ENCODE peak calls at places on chromosomes 7 and 10, in five cellular contexts. Y is amniotic epithelial cell; G is fibroblast of the conjunctiva; K is HTR-8/SVneo; X is activated gamma-delta T cell treated with anti-CD3 and anti-CD28 coated beads, Interleukin-2, amount 50 U/mL, for 16 hours. R is an unnamed sample.
A peak's percentile ranks its signal among the peaks of the same experiment; 100 is the strongest.

GRCh38 chr7:83347836-83348482 is 185.3 kb upstream of the PCLO start:
- DNase-seq in Y (peak; percentile 89), G (peak; percentile 26), K (peak; percentile 23), X (no peak), R (peak; percentile 87)

GRCh38 chr10:72297281-72297967 is 23.7 kb downstream of the DDIT4 start:
- DNase-seq in Y (peak; percentile 99), G (peak; percentile 75), K (no peak), X (peak; percentile 92), R (peak; percentile 99)

GRCh38 chr7:143148651-143149050 is 16.8 kb downstream of the PIP start:
- DNase-seq in Y (no peak), G (no peak), K (no peak), X (no peak), R (no peak)

GRCh38 chr7:41047789-41048191 is 655.1 kb downstream of the INHBA start:
- DNase-seq in Y (no peak), G (no peak), K (no peak), X (no peak), R (peak; percentile 57)

GRCh38 chr10:128036011-128036615 is 90.1 kb downstream of the MKI67 start:
- DNase-seq in Y (no peak), G (no peak), K (no peak), X (no peak), R (no peak)

GRCh38 chr7:129828078-129828762 is 124.5 kb downstream of the UBE2H start:
- DNase-seq in Y (no peak), G (no peak), K (no peak), X (no peak), R (no peak)

GRCh38 chr7:20217193-20217948 is at the start of gene MACC1:
- DNase-seq in Y (no peak), G (no peak), K (no peak), X (no peak), R (no peak)

GRCh38 chr10:70347321-70347720 is 35.1 kb downstream of the LRRC20 start:
- DNase-seq in Y (no peak), G (no peak), K (no peak), X (no peak), R (no peak)

GRCh38 chr10:119378737-119379067 is 163.8 kb downstream of the RGS10 start:
- DNase-seq in Y (no peak), G (no peak), K (no peak), X (no peak), R (no peak)

GRCh38 chr10:102599565-102600327 is 44.5 kb upstream of the TRIM8 start:
- DNase-seq in Y (peak; percentile 92), G (no peak), K (no peak), X (no peak), R (peak; percentile 45)

GRCh38 chr10:86402283-86402931 is 35.8 kb upstream of the GRID1 start:
- DNase-seq in Y (no peak), G (no peak), K (no peak), X (no peak), R (no peak)

GRCh38 chr7:151598045-151598444 is 78.3 kb upstream of the RHEB start:
- DNase-seq in Y (peak; percentile 97), G (peak; percentile 60), K (no peak), X (no peak), R (peak; percentile 95)

GRCh38 chr10:42691361-42692120 is 53.2 kb upstream of the ZNF33B start:
- DNase-seq in Y (no peak), G (no peak), K (no peak), X (no peak), R (no peak)

GRCh38 chr10:103535595-103535994 is 42.1 kb downstream of the NEURL1 start:
- DNase-seq in Y (no peak), G (no peak), K (no peak), X (no peak), R (no peak)

GRCh38 chr10:131997366-131998049 is 15.8 kb upstream of the BNIP3 start:
- DNase-seq in Y (peak; percentile 97), G (peak; percentile 77), K (peak; percentile 19), X (no peak), R (peak; percentile 97)

GRCh38 chr7:75575488-75576112 is 83.5 kb downstream of the SPDYE5 start:
- DNase-seq in Y (no peak), G (peak; percentile 43), K (no peak), X (no peak), R (no peak)

GRCh38 chr7:22425361-22425760 is 68.4 kb upstream of the RAPGEF5 start:
- DNase-seq in Y (no peak), G (no peak), K (no peak), X (no peak), R (no peak)

R was measured in choroid plexus epithelial cell.